ENCODE peak calls at places on chromosomes 4 and X, in eight cellular contexts. One of them, this sample, is unnamed.
A peak's percentile ranks its signal among the peaks of the same experiment; 100 is the strongest.

GRCh38 chr4:185232370-185232769 is 23.0 kb downstream of the SNX25 start:
- DNase-seq in T-helper 1 cell: no peak
- DNase-seq in GM23248: peak; percentile 50
- DNase-seq in memory B cell: no peak
- DNase-seq in T-helper 17 cell: no peak
- DNase-seq in stimulated activated CD4-positive, alpha-beta T cell treated with anti-CD3 and anti-CD28 coated beads, TNF-alpha, amount 100 ng/mL, for 48 hours: no peak
- DNase-seq in iPS-NIHi11: no peak
- DNase-seq in NCI-H82: no peak
- DNase-seq in this sample: no peak

GRCh38 chr4:138182838-138183426 is 59.2 kb downstream of the SLC7A11 start:
- DNase-seq in T-helper 1 cell: no peak
- DNase-seq in GM23248: peak; percentile 70
- DNase-seq in memory B cell: peak; percentile 36
- DNase-seq in T-helper 17 cell: no peak
- DNase-seq in stimulated activated CD4-positive, alpha-beta T cell treated with anti-CD3 and anti-CD28 coated beads, TNF-alpha, amount 100 ng/mL, for 48 hours: no peak
- DNase-seq in iPS-NIHi11: peak; percentile 34
- DNase-seq in NCI-H82: peak; percentile 62
- DNase-seq in this sample: no peak

GRCh38 chr4:139872274-139872673 is 206.7 kb downstream of the MGST2 start:
- DNase-seq in T-helper 1 cell: no peak
- DNase-seq in GM23248: peak; percentile 97
- DNase-seq in memory B cell: no peak
- DNase-seq in T-helper 17 cell: no peak
- DNase-seq in stimulated activated CD4-positive, alpha-beta T cell treated with anti-CD3 and anti-CD28 coated beads, TNF-alpha, amount 100 ng/mL, for 48 hours: no peak
- DNase-seq in iPS-NIHi11: no peak
- DNase-seq in NCI-H82: no peak
- DNase-seq in this sample: peak; percentile 50

GRCh38 chr4:87654487-87655044 is 4.5 kb downstream of the DMP1 start:
- DNase-seq in T-helper 1 cell: no peak
- DNase-seq in GM23248: no peak
- DNase-seq in memory B cell: no peak
- DNase-seq in T-helper 17 cell: no peak
- DNase-seq in stimulated activated CD4-positive, alpha-beta T cell treated with anti-CD3 and anti-CD28 coated beads, TNF-alpha, amount 100 ng/mL, for 48 hours: no peak
- DNase-seq in iPS-NIHi11: no peak
- DNase-seq in NCI-H82: no peak
- DNase-seq in this sample: no peak

GRCh38 chrX:119990995-119991787 is 47.6 kb upstream of the NKAP start:
- DNase-seq in T-helper 1 cell: no peak
- DNase-seq in GM23248: no peak
- DNase-seq in memory B cell: no peak
- DNase-seq in T-helper 17 cell: no peak
- DNase-seq in stimulated activated CD4-positive, alpha-beta T cell treated with anti-CD3 and anti-CD28 coated beads, TNF-alpha, amount 100 ng/mL, for 48 hours: no peak
- DNase-seq in iPS-NIHi11: peak; percentile 25
- DNase-seq in NCI-H82: peak; percentile 41
- DNase-seq in this sample: no peak

GRCh38 chr4:109946120-109946519 is 33.4 kb downstream of the EGF start:
- DNase-seq in T-helper 1 cell: no peak
- DNase-seq in GM23248: no peak
- DNase-seq in memory B cell: no peak
- DNase-seq in T-helper 17 cell: no peak
- DNase-seq in stimulated activated CD4-positive, alpha-beta T cell treated with anti-CD3 and anti-CD28 coated beads, TNF-alpha, amount 100 ng/mL, for 48 hours: no peak
- DNase-seq in iPS-NIHi11: no peak
- DNase-seq in NCI-H82: no peak
- DNase-seq in this sample: no peak

GRCh38 chr4:76614589-76614988 is 179.6 kb downstream of the SHROOM3 start:
- DNase-seq in T-helper 1 cell: no peak
- DNase-seq in GM23248: peak; percentile 88
- DNase-seq in memory B cell: no peak
- DNase-seq in T-helper 17 cell: no peak
- DNase-seq in stimulated activated CD4-positive, alpha-beta T cell treated with anti-CD3 and anti-CD28 coated beads, TNF-alpha, amount 100 ng/mL, for 48 hours: no peak
- DNase-seq in iPS-NIHi11: no peak
- DNase-seq in NCI-H82: no peak
- DNase-seq in this sample: no peak

GRCh38 chrX:40006025-40007017 is 91.4 kb downstream of the BCOR start:
- DNase-seq in T-helper 1 cell: no peak
- DNase-seq in GM23248: peak; percentile 43
- DNase-seq in memory B cell: no peak
- DNase-seq in T-helper 17 cell: no peak
- DNase-seq in stimulated activated CD4-positive, alpha-beta T cell treated with anti-CD3 and anti-CD28 coated beads, TNF-alpha, amount 100 ng/mL, for 48 hours: no peak
- DNase-seq in iPS-NIHi11: peak; percentile 55
- DNase-seq in NCI-H82: no peak
- DNase-seq in this sample: no peak

GRCh38 chr4:7276538-7276937 is 84.2 kb downstream of the SORCS2 start:
- DNase-seq in T-helper 1 cell: no peak
- DNase-seq in GM23248: peak; percentile 59
- DNase-seq in memory B cell: no peak
- DNase-seq in T-helper 17 cell: no peak
- DNase-seq in stimulated activated CD4-positive, alpha-beta T cell treated with anti-CD3 and anti-CD28 coated beads, TNF-alpha, amount 100 ng/mL, for 48 hours: no peak
- DNase-seq in iPS-NIHi11: no peak
- DNase-seq in NCI-H82: no peak
- DNase-seq in this sample: no peak

GRCh38 chr4:128856246-128856645 is 46.7 kb downstream of the JADE1 start:
- DNase-seq in T-helper 1 cell: no peak
- DNase-seq in GM23248: no peak
- DNase-seq in memory B cell: no peak
- DNase-seq in T-helper 17 cell: no peak
- DNase-seq in stimulated activated CD4-positive, alpha-beta T cell treated with anti-CD3 and anti-CD28 coated beads, TNF-alpha, amount 100 ng/mL, for 48 hours: no peak
- DNase-seq in iPS-NIHi11: no peak
- DNase-seq in NCI-H82: no peak
- DNase-seq in this sample: no peak

GRCh38 chr4:184575306-184575705 is 73.9 kb downstream of the CASP3 start:
- DNase-seq in T-helper 1 cell: no peak
- DNase-seq in GM23248: no peak
- DNase-seq in memory B cell: no peak
- DNase-seq in T-helper 17 cell: no peak
- DNase-seq in stimulated activated CD4-positive, alpha-beta T cell treated with anti-CD3 and anti-CD28 coated beads, TNF-alpha, amount 100 ng/mL, for 48 hours: no peak
- DNase-seq in iPS-NIHi11: no peak
- DNase-seq in NCI-H82: no peak
- DNase-seq in this sample: no peak

GRCh38 chr4:109981936-109982335 is 69.3 kb downstream of the EGF start:
- DNase-seq in T-helper 1 cell: no peak
- DNase-seq in GM23248: no peak
- DNase-seq in memory B cell: no peak
- DNase-seq in T-helper 17 cell: no peak
- DNase-seq in stimulated activated CD4-positive, alpha-beta T cell treated with anti-CD3 and anti-CD28 coated beads, TNF-alpha, amount 100 ng/mL, for 48 hours: no peak
- DNase-seq in iPS-NIHi11: no peak
- DNase-seq in NCI-H82: no peak
- DNase-seq in this sample: no peak